ENCODE peak calls at places on chromosomes 4 and X, in four cellular contexts. N is CD4-positive, alpha-beta T cell; M is activated naive CD8-positive, alpha-beta T cell treated with anti-CD3 and anti-CD28 coated beads, Interleukin-2, amount 10 ng/mL, durations not matched to agents 7 days and 5 days; Q is hippocampal formation. T is an unnamed sample.
A peak's percentile ranks its signal among the peaks of the same experiment; 100 is the strongest.

GRCh38 chr4:75696036-75696435 is 22.8 kb upstream of the G3BP2 start:
- DNase-seq in N (peak; percentile 16), M (no peak), Q (no peak), T (no peak)

GRCh38 chr4:85783483-85783882 is 308.5 kb downstream of the ARHGAP24 start:
- DNase-seq in N (no peak), M (no peak), Q (no peak), T (no peak)

GRCh38 chrX:131763674-131764073 is 219.8 kb downstream of the OR13H1 start:
- DNase-seq in N (peak; percentile 68), M (no peak), Q (peak; percentile 81), T (no peak)

GRCh38 chrX:24759786-24760185 is 66.1 kb downstream of the POLA1 start:
- DNase-seq in N (no peak), M (no peak), Q (no peak), T (no peak)

GRCh38 chr4:155908187-155909139 is 5.0 kb downstream of the TDO2 start:
- DNase-seq in N (no peak), M (no peak), Q (no peak), T (no peak)

GRCh38 chr4:173506780-173507211 is 23.2 kb downstream of the HAND2 start:
- DNase-seq in N (no peak), M (no peak), Q (no peak), T (no peak)

GRCh38 chr4:67575232-67575888 is 16.8 kb downstream of the STAP1 start:
- DNase-seq in N (no peak), M (no peak), Q (no peak), T (no peak)

GRCh38 chr4:76969493-76969892 is 19.9 kb downstream of the SEPTIN11 start:
- DNase-seq in N (no peak), M (no peak), Q (no peak), T (no peak)

GRCh38 chr4:123505077-123505456 is 108.5 kb downstream of the SPRY1 start:
- DNase-seq in N (no peak), M (no peak), Q (no peak), T (no peak)

GRCh38 chrX:110520053-110520452 is 161.4 kb downstream of the RTL9 start:
- DNase-seq in N (no peak), M (no peak), Q (no peak), T (no peak)

GRCh38 chr4:80202784-80203553 is 5.7 kb downstream of the PRDM8 start:
- DNase-seq in N (peak; percentile 61), M (peak; percentile 71), Q (no peak), T (no peak)

GRCh38 chr4:85496933-85497332 is 22.0 kb downstream of the ARHGAP24 start:
- DNase-seq in N (no peak), M (no peak), Q (no peak), T (no peak)

GRCh38 chr4:26320159-26320452 is 708 bp upstream of the RBPJ start:
- DNase-seq in N (no peak), M (no peak), Q (no peak), T (no peak)

GRCh38 chr4:98929341-98930267 is 671 bp upstream of the EIF4E start:
- DNase-seq in N (peak; percentile 27), M (peak; percentile 48), Q (no peak), T (peak; percentile 43)

GRCh38 chr4:123421942-123422781 is 25.6 kb downstream of the SPRY1 start:
- DNase-seq in N (no peak), M (no peak), Q (no peak), T (no peak)

GRCh38 chrX:46436744-46437143 is 108.5 kb downstream of the ZNF674 start:
- DNase-seq in N (no peak), M (no peak), Q (no peak), T (no peak)

GRCh38 chr4:24892778-24893177 is 20.1 kb downstream of the CCDC149 start:
- DNase-seq in N (no peak), M (no peak), Q (no peak), T (no peak)

GRCh38 chr4:1194028-1194900 is 21.9 kb upstream of the SPON2 start:
- DNase-seq in N (no peak), M (no peak), Q (no peak), T (peak; percentile 60)

GRCh38 chrX:66074920-66075879 is 35.3 kb upstream of the VSIG4 start:
- DNase-seq in N (peak; percentile 26), M (peak; percentile 42), Q (no peak), T (peak; percentile 32)

GRCh38 chr4:99945718-99946345 is 586 bp downstream of the DNAJB14 start:
- DNase-seq in N (no peak), M (no peak), Q (peak; percentile 18), T (no peak)

GRCh38 chr4:180596888-180597483 is 1646.2 kb upstream of the TENM3 start:
- DNase-seq in N (no peak), M (no peak), Q (no peak), T (no peak)

GRCh38 chr4:41981456-41981855 is at the start of gene DCAF4L1:
- DNase-seq in N (no peak), M (no peak), Q (no peak), T (no peak)

GRCh38 chrX:43753637-43754036 is 97.5 kb downstream of the MAOA start:
- DNase-seq in N (no peak), M (no peak), Q (no peak), T (no peak)

GRCh38 chr4:74446193-74446868 is 1.4 kb downstream of the AREG start:
- DNase-seq in N (no peak), M (no peak), Q (no peak), T (no peak)

GRCh38 chr4:120694973-120695372 is 227.6 kb downstream of the PRDM5 start:
- DNase-seq in N (no peak), M (no peak), Q (no peak), T (no peak)

GRCh38 chr4:1403177-1403583 is 3.1 kb downstream of the NKX1-1 start:
- DNase-seq in N (no peak), M (no peak), Q (no peak), T (no peak)

GRCh38 chrX:136262812-136263315 is 11.7 kb upstream of the MAP7D3 start:
- DNase-seq in N (no peak), M (no peak), Q (no peak), T (no peak)

GRCh38 chr4:80075995-80076394 is 3.0 kb upstream of the ANTXR2 start:
- DNase-seq in N (no peak), M (no peak), Q (no peak), T (no peak)

GRCh38 chr4:9866931-9867330 is 85.5 kb downstream of the DRD5 start:
- DNase-seq in N (no peak), M (no peak), Q (peak; percentile 9), T (no peak)

GRCh38 chr4:15455290-15455689 is 14.4 kb upstream of the CC2D2A start:
- DNase-seq in N (no peak), M (no peak), Q (no peak), T (no peak)

T was measured in head of caudate nucleus.